ENCODE peak calls at places on chromosomes 16 and 17, in four cellular contexts. E, X, K and N are unnamed samples.

GRCh38 chr17:73867056-73867455 is 222.8 kb upstream of the SDK2 start:
- DNase-seq in K (no peak), X (no peak), E (no peak), N (no peak)

GRCh38 chr17:69246726-69247375 is 18.2 kb upstream of the ABCA10 start:
- DNase-seq in E (no peak), X (no peak), K (no peak), N (no peak)

GRCh38 chr17:15414502-15415348 is 52.7 kb downstream of the CDRT4 start:
- DNase-seq in K (no peak), E (no peak), X (no peak), N (no peak)

GRCh38 chr16:80569440-80570105 is 28.8 kb downstream of the DYNLRB2 start:
- DNase-seq in E (no peak), X (no peak), K (peak), N (no peak)

GRCh38 chr16:48627148-48627547 is 17.2 kb upstream of the N4BP1 start:
- DNase-seq in K (no peak), X (no peak), E (no peak), N (no peak)

GRCh38 chr17:48472485-48473281 is 42.7 kb upstream of the SKAP1 start:
- DNase-seq in X (no peak), E (no peak), K (no peak), N (no peak)

GRCh38 chr17:51537996-51538550 is 277.7 kb downstream of the UTP18 start:
- DNase-seq in X (no peak), E (no peak), K (no peak), N (no peak)

GRCh38 chr17:42571435-42572225 is 4.7 kb downstream of the MLX start:
- DNase-seq in X (no peak), E (no peak), K (no peak), N (no peak)

GRCh38 chr16:84464116-84464515 is 40.3 kb downstream of the MEAK7 start:
- DNase-seq in E (no peak), X (no peak), K (no peak), N (peak)

GRCh38 chr17:78137392-78138203 is 7.0 kb downstream of the TMC8 start:
- DNase-seq in K (peak), E (no peak), X (no peak), N (no peak)

GRCh38 chr16:19607610-19608280 is 52.2 kb downstream of the VPS35L start:
- DNase-seq in E (no peak), K (no peak), X (no peak), N (no peak)

GRCh38 chr17:31558748-31559646 is 167.5 kb downstream of the RAB11FIP4 start:
- DNase-seq in K (peak), E (no peak), X (peak), N (no peak)

GRCh38 chr17:72974605-72975232 is 117.8 kb downstream of the SLC39A11 start:
- DNase-seq in X (no peak), K (no peak), E (no peak), N (no peak)

GRCh38 chr17:42414782-42415409 is 8.2 kb downstream of the CAVIN1 start:
- DNase-seq in K (peak), E (no peak), X (no peak), N (no peak)

GRCh38 chr17:54405826-54406225 is 494.8 kb upstream of the TOM1L1 start:
- DNase-seq in K (no peak), X (no peak), E (no peak), N (no peak)

GRCh38 chr16:75965504-75966374 is 239.4 kb upstream of the CPHXL start:
- DNase-seq in K (no peak), X (no peak), E (no peak), N (no peak)

GRCh38 chr16:50152386-50152806 is 710 bp upstream of the TENT4B start:
- DNase-seq in K (peak), X (no peak), E (no peak), N (no peak)

GRCh38 chr17:78675316-78675616 is 98.1 kb upstream of the DNAH17 start:
- DNase-seq in X (no peak), K (no peak), E (no peak), N (no peak)

GRCh38 chr16:75019007-75019406 is 20.2 kb downstream of the ZNRF1 start:
- DNase-seq in K (no peak), X (no peak), E (no peak), N (no peak)

GRCh38 chr16:11524098-11524760 is 62.5 kb downstream of the LITAF start:
- DNase-seq in K (no peak), X (no peak), E (no peak), N (no peak)

GRCh38 chr17:5667871-5668270 is 83.6 kb upstream of the NLRP1 start:
- DNase-seq in K (no peak), X (no peak), E (no peak), N (no peak)
- TF ChIP-seq CTCF in K (no peak), X (peak), E (no peak), N (no peak)

DNA sequence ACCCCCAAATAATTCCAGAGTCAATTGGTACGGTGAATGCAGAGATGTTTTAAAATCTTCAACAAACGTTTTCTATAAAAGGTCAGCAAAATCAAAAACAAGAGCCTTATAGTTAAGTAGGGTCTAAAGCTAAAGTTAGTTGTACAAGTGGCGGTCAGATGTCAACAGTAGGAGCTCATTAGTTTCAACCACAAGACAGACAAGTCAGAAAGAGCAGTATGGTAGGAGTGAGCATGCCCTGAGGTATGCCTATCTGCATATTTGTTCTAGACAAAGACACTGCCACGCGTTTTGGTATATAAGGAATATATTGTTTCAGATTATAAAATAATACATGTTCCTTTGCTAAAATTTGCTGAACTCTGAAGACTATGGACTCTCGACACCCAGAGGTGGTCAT is 431.5 kb upstream of the KIF2B start:
- DNase-seq in X (no peak), E (no peak), K (no peak), N (no peak)
- TF ChIP-seq CTCF in X (no peak), E (no peak), K (no peak), N (no peak)

DNA sequence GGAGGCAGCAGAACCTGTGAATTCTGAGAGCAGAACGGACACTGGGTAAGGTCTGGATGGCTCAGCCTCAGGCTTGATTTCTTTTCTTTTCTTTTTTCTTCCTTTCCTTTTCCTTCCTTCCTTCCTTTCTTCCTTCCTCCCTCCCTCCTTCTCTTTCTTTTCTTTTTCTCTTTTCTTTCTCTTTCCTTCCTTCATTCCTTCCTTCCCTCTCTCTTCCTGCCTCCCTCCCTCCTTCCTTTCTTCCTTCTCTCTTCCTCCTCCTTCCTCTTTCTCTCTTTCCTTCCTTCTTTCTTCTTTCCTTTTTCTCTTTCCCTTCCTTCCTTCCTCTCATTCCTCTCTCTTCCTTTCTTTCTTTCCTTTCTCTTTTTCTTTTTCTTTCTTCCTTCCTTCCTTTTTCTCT is 38.0 kb downstream of the OR3A1 start:
- DNase-seq in K (no peak), E (no peak), X (no peak), N (no peak)
- TF ChIP-seq CTCF in K (no peak), E (no peak), X (no peak), N (no peak)

GRCh38 chr17:76862079-76862478 is 6.1 kb upstream of the MGAT5B start:
- DNase-seq in X (no peak), K (no peak), E (no peak), N (no peak)
- TF ChIP-seq CTCF in X (no peak), K (no peak), E (no peak), N (no peak)

GRCh38 chr16:10280262-10281170 is 98.3 kb upstream of the GRIN2A start:
- DNase-seq in E (no peak), K (no peak), X (no peak), N (no peak)

GRCh38 chr16:10282367-10282766 is 100.1 kb upstream of the GRIN2A start:
- DNase-seq in K (no peak), X (no peak), E (no peak), N (no peak)

GRCh38 chr16:10277597-10277996 is 95.4 kb upstream of the GRIN2A start:
- DNase-seq in K (no peak), X (no peak), E (no peak), N (no peak)
- TF ChIP-seq CTCF in K (no peak), X (no peak), E (no peak), N (no peak)

GRCh38 chr16:15777533-15778203 is 79.2 kb downstream of the MYH11 start:
- DNase-seq in E (no peak), X (no peak), K (no peak), N (no peak)
- TF ChIP-seq CTCF in E (no peak), X (peak), K (no peak), N (no peak)

DNA sequence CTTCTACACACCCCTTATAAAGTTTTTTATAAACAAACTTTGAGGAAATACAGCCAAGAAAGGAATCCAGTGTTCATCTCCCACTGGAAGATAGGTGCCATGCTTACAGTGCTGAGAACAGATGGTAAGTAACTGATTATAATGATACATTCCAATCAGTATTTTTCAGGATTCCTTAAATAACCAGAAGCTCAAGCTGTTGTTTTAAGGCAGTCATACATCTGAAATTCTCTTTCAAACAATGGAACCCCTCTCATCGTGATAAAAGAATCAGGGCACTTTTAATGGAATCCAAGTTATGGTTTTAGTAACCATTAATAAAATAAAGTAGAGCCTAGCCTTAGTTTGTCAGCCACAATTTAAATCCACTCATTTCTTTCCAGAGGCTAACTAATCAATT is 56.1 kb upstream of the STAC2 start:
- DNase-seq in K (no peak), X (no peak), E (no peak), N (no peak)
- TF ChIP-seq CTCF in K (no peak), X (no peak), E (no peak), N (no peak)